ENCODE peak calls at places on chromosome 4, in nine cellular contexts. Y is naive thymus-derived CD4-positive, alpha-beta T cell; V is activated CD8-positive, alpha-beta memory T cell treated with anti-CD3 and anti-CD28 coated beads for 48 hours; T is AG08396; Q is hippocampal formation; B is amniotic epithelial cell; D is lung; R is glutamatergic neuron; K is fibroblast of mammary gland. W is an unnamed sample.

GRCh38 chr4:107888237-107888636 is 43.1 kb upstream of the CYP2U1 start:
- DNase-seq in Y (no peak), V (no peak), T (no peak), Q (no peak), B (no peak), D (no peak), R (no peak), K (peak), W (no peak)

GRCh38 chr4:10117424-10118354 is 1.1 kb upstream of the WDR1 start:
- DNase-seq in Y (no peak), V (no peak), T (no peak), Q (no peak), B (peak), D (peak), R (no peak), K (peak), W (no peak)

GRCh38 chr4:109691411-109691920 is 11.8 kb downstream of the CASP6 start:
- DNase-seq in Y (no peak), V (no peak), T (no peak), Q (no peak), B (no peak), D (no peak), R (no peak), K (peak), W (peak)

GRCh38 chr4:15901996-15902395 is 36.5 kb downstream of the FGFBP1 start:
- DNase-seq in Y (no peak), V (no peak), T (no peak), Q (no peak), B (no peak), D (no peak), R (no peak), K (no peak), W (no peak)

GRCh38 chr4:176123710-176124407 is 58.2 kb downstream of the WDR17 start:
- DNase-seq in Y (no peak), V (no peak), T (peak), Q (peak), B (peak), D (no peak), R (peak), K (peak), W (no peak)

GRCh38 chr4:48012819-48013218 is 3.7 kb downstream of the CNGA1 start:
- DNase-seq in Y (no peak), V (no peak), T (no peak), Q (no peak), B (no peak), D (no peak), R (no peak), K (no peak), W (no peak)

GRCh38 chr4:89836897-89837384 is at the start of gene SNCA:
- DNase-seq in Y (peak), V (no peak), T (peak), Q (peak), B (peak), D (peak), R (peak), K (peak), W (peak)

GRCh38 chr4:152539556-152540292 is 3.8 kb upstream of the FBXW7 start:
- DNase-seq in Y (no peak), V (no peak), T (no peak), Q (no peak), B (no peak), D (no peak), R (no peak), K (no peak), W (no peak)

GRCh38 chr4:82784615-82785247 is 13.9 kb downstream of the SCD5 start:
- DNase-seq in Y (no peak), V (no peak), T (no peak), Q (no peak), B (no peak), D (no peak), R (peak), K (peak), W (peak)

GRCh38 chr4:61555789-61556188 is 355.7 kb downstream of the ADGRL3 start:
- DNase-seq in Y (no peak), V (no peak), T (no peak), Q (no peak), B (peak), D (no peak), R (no peak), K (no peak), W (peak)